ENCODE peak calls at places on chromosomes 11 and 22, in ten cellular contexts. One of them, this sample, is unnamed.

GRCh38 chr22:38599466-38599865 is 29.5 kb upstream of the DMC1 start:
- DNase-seq in transverse colon: no peak
- DNase-seq in erythroblast: no peak
- DNase-seq in heart left ventricle: no peak
- DNase-seq in adrenal gland: no peak
- DNase-seq in body of pancreas: no peak
- DNase-seq in uterus: no peak
- DNase-seq in prostate gland: no peak
- DNase-seq in K562: no peak
- DNase-seq in thyroid gland: no peak
- DNase-seq in this sample: no peak

GRCh38 chr11:11446967-11447366 is 93.9 kb upstream of the CSNK2A3 start:
- DNase-seq in transverse colon: no peak
- DNase-seq in erythroblast: no peak
- DNase-seq in heart left ventricle: no peak
- DNase-seq in adrenal gland: no peak
- DNase-seq in body of pancreas: no peak
- DNase-seq in uterus: no peak
- DNase-seq in prostate gland: no peak
- DNase-seq in K562: no peak
- DNase-seq in thyroid gland: no peak
- DNase-seq in this sample: no peak

GRCh38 chr11:72326151-72326842 is 82.3 kb upstream of the PHOX2A start:
- DNase-seq in transverse colon: no peak
- DNase-seq in erythroblast: peak; percentile 82
- DNase-seq in heart left ventricle: no peak
- DNase-seq in adrenal gland: no peak
- DNase-seq in body of pancreas: no peak
- DNase-seq in uterus: no peak
- DNase-seq in prostate gland: no peak
- DNase-seq in K562: peak; percentile 61
- DNase-seq in thyroid gland: no peak
- DNase-seq in this sample: no peak

GRCh38 chr11:34594603-34595002 is 26.3 kb upstream of the EHF start:
- DNase-seq in transverse colon: no peak
- DNase-seq in erythroblast: no peak
- DNase-seq in heart left ventricle: no peak
- DNase-seq in adrenal gland: no peak
- DNase-seq in body of pancreas: no peak
- DNase-seq in uterus: no peak
- DNase-seq in prostate gland: no peak
- DNase-seq in K562: no peak
- DNase-seq in thyroid gland: no peak
- DNase-seq in this sample: no peak

GRCh38 chr11:120128392-120129172 is 9.3 kb downstream of the TRIM29 start:
- DNase-seq in transverse colon: peak; percentile 91
- DNase-seq in erythroblast: no peak
- DNase-seq in heart left ventricle: no peak
- DNase-seq in adrenal gland: peak; percentile 73
- DNase-seq in body of pancreas: peak; percentile 28
- DNase-seq in uterus: peak; percentile 82
- DNase-seq in prostate gland: peak; percentile 96
- DNase-seq in K562: no peak
- DNase-seq in thyroid gland: no peak
- DNase-seq in this sample: no peak

GRCh38 chr11:28529540-28530410 is 421.6 kb downstream of the METTL15 start:
- DNase-seq in transverse colon: no peak
- DNase-seq in erythroblast: peak; percentile 50
- DNase-seq in heart left ventricle: no peak
- DNase-seq in adrenal gland: no peak
- DNase-seq in body of pancreas: no peak
- DNase-seq in uterus: no peak
- DNase-seq in prostate gland: peak; percentile 12
- DNase-seq in K562: peak; percentile 11
- DNase-seq in thyroid gland: no peak
- DNase-seq in this sample: no peak

GRCh38 chr22:37032134-37032534 is 12.6 kb downstream of the MPST start:
- DNase-seq in transverse colon: no peak
- DNase-seq in erythroblast: no peak
- DNase-seq in heart left ventricle: no peak
- DNase-seq in adrenal gland: no peak
- DNase-seq in body of pancreas: no peak
- DNase-seq in uterus: no peak
- DNase-seq in prostate gland: no peak
- DNase-seq in K562: no peak
- DNase-seq in thyroid gland: no peak
- DNase-seq in this sample: no peak

GRCh38 chr11:120137611-120138521 is at the start of gene TRIM29:
- DNase-seq in transverse colon: peak; percentile 49
- DNase-seq in erythroblast: no peak
- DNase-seq in heart left ventricle: peak; percentile 12
- DNase-seq in adrenal gland: peak; percentile 50
- DNase-seq in body of pancreas: no peak
- DNase-seq in uterus: no peak
- DNase-seq in prostate gland: peak; percentile 88
- DNase-seq in K562: no peak
- DNase-seq in thyroid gland: peak; percentile 66
- DNase-seq in this sample: peak; percentile 12

GRCh38 chr11:30125461-30125860 is 105.4 kb upstream of the FSHB start:
- DNase-seq in transverse colon: no peak
- DNase-seq in erythroblast: no peak
- DNase-seq in heart left ventricle: no peak
- DNase-seq in adrenal gland: no peak
- DNase-seq in body of pancreas: no peak
- DNase-seq in uterus: no peak
- DNase-seq in prostate gland: no peak
- DNase-seq in K562: no peak
- DNase-seq in thyroid gland: no peak
- DNase-seq in this sample: no peak

GRCh38 chr11:46378811-46379482 is 2.5 kb upstream of the MDK start:
- DNase-seq in transverse colon: no peak
- DNase-seq in erythroblast: no peak
- DNase-seq in heart left ventricle: no peak
- DNase-seq in adrenal gland: no peak
- DNase-seq in body of pancreas: no peak
- DNase-seq in uterus: no peak
- DNase-seq in prostate gland: no peak
- DNase-seq in K562: no peak
- DNase-seq in thyroid gland: no peak
- DNase-seq in this sample: no peak

GRCh38 chr22:19799322-19800190 is 39.0 kb downstream of the TBX1 start:
- DNase-seq in transverse colon: no peak
- DNase-seq in erythroblast: no peak
- DNase-seq in heart left ventricle: peak; percentile 37
- DNase-seq in adrenal gland: no peak
- DNase-seq in body of pancreas: no peak
- DNase-seq in uterus: peak; percentile 90
- DNase-seq in prostate gland: no peak
- DNase-seq in K562: no peak
- DNase-seq in thyroid gland: peak; percentile 17
- DNase-seq in this sample: no peak

GRCh38 chr11:2883717-2884423 is 1.7 kb downstream of the CDKN1C start:
- DNase-seq in transverse colon: no peak
- DNase-seq in erythroblast: peak; percentile 39
- DNase-seq in heart left ventricle: peak; percentile 60
- DNase-seq in adrenal gland: no peak
- DNase-seq in body of pancreas: no peak
- DNase-seq in uterus: no peak
- DNase-seq in prostate gland: no peak
- DNase-seq in K562: peak; percentile 68
- DNase-seq in thyroid gland: peak; percentile 34
- DNase-seq in this sample: no peak

GRCh38 chr11:33383075-33383919 is 126.1 kb downstream of the HIPK3 start:
- DNase-seq in transverse colon: no peak
- DNase-seq in erythroblast: no peak
- DNase-seq in heart left ventricle: no peak
- DNase-seq in adrenal gland: no peak
- DNase-seq in body of pancreas: no peak
- DNase-seq in uterus: no peak
- DNase-seq in prostate gland: no peak
- DNase-seq in K562: no peak
- DNase-seq in thyroid gland: no peak
- DNase-seq in this sample: no peak

GRCh38 chr11:69677744-69678143 is 2.6 kb upstream of the LTO1 start:
- DNase-seq in transverse colon: no peak
- DNase-seq in erythroblast: no peak
- DNase-seq in heart left ventricle: no peak
- DNase-seq in adrenal gland: no peak
- DNase-seq in body of pancreas: no peak
- DNase-seq in uterus: no peak
- DNase-seq in prostate gland: no peak
- DNase-seq in K562: no peak
- DNase-seq in thyroid gland: no peak
- DNase-seq in this sample: no peak

DNA sequence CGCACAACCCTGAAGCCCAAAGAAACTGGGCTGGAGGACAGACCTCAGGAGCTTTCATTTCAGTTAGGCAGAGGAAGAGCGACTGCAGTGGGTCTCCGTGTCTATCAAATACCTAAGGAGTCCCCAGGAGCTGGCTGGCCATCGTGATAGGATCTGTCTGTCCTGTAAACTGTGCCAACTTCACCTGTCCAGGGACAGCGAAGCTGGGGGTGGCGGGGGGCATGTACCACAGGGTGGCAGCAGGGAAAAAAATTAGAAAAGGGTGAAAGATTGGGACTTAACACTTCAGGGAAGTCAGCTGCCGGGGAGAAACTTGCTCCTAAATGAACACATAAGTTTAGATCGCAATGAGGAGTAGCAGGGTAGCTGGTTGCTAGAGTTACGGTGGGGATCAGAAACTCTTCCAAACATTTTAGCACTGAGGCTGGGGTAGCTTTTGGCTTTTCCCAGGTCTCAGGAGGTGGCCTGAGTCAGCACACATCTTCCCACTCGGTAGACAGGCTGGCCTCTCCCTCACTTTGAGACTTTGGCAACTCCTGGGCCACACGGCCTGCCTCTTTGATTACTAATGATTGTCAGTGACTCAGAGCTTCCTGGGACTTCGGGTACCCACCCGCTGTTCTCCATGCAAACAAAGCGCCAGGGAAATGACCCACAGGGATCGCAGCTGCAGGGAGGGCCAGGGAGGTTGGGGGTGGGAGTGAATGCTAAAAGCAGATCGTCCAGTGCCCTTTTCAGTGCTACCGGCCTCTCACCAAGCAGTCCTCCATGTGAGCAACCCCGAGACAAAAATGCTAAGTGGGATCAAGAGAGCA is 2.9 kb upstream of the MTFP1 start:
- DNase-seq in transverse colon: peak; percentile 78
- DNase-seq in erythroblast: peak; percentile 87
- DNase-seq in heart left ventricle: peak; percentile 40
- DNase-seq in adrenal gland: peak; percentile 92
- DNase-seq in body of pancreas: peak; percentile 88
- DNase-seq in uterus: peak; percentile 68
- DNase-seq in prostate gland: peak; percentile 87
- DNase-seq in K562: peak; percentile 34
- DNase-seq in thyroid gland: peak; percentile 85
- DNase-seq in this sample: no peak
- TF ChIP-seq POLR2A in transverse colon: peak; percentile 17
- TF ChIP-seq POLR2A in erythroblast: no peak
- TF ChIP-seq POLR2A in heart left ventricle: peak; percentile 45
- TF ChIP-seq POLR2A in adrenal gland: peak; percentile 78
- TF ChIP-seq POLR2A in body of pancreas: peak; percentile 67
- TF ChIP-seq POLR2A in uterus: no peak
- TF ChIP-seq POLR2A in prostate gland: no peak
- TF ChIP-seq POLR2A in K562: no peak
- TF ChIP-seq POLR2A in thyroid gland: peak; percentile 21
- TF ChIP-seq POLR2A in this sample: no peak

GRCh38 chr22:50308597-50308935 is 1.1 kb upstream of the PLXNB2 start:
- DNase-seq in transverse colon: peak; percentile 78
- DNase-seq in erythroblast: no peak
- DNase-seq in heart left ventricle: peak; percentile 90
- DNase-seq in adrenal gland: peak; percentile 95
- DNase-seq in body of pancreas: peak; percentile 82
- DNase-seq in uterus: peak; percentile 87
- DNase-seq in prostate gland: no peak
- DNase-seq in K562: peak; percentile 56
- DNase-seq in thyroid gland: peak; percentile 64
- DNase-seq in this sample: no peak
- TF ChIP-seq POLR2A in transverse colon: peak; percentile 32
- TF ChIP-seq POLR2A in erythroblast: no peak
- TF ChIP-seq POLR2A in heart left ventricle: peak; percentile 30
- TF ChIP-seq POLR2A in adrenal gland: peak; percentile 71
- TF ChIP-seq POLR2A in body of pancreas: no peak
- TF ChIP-seq POLR2A in uterus: no peak
- TF ChIP-seq POLR2A in prostate gland: no peak
- TF ChIP-seq POLR2A in K562: peak; percentile 48
- TF ChIP-seq POLR2A in thyroid gland: peak; percentile 15
- TF ChIP-seq POLR2A in this sample: no peak

GRCh38 chr22:49949914-49950292 is 10.7 kb upstream of the PIM3 start:
- DNase-seq in transverse colon: no peak
- DNase-seq in erythroblast: no peak
- DNase-seq in heart left ventricle: no peak
- DNase-seq in adrenal gland: no peak
- DNase-seq in body of pancreas: no peak
- DNase-seq in uterus: no peak
- DNase-seq in prostate gland: no peak
- DNase-seq in K562: no peak
- DNase-seq in thyroid gland: no peak
- DNase-seq in this sample: no peak

GRCh38 chr22:49950396-49950994 is 10.1 kb upstream of the PIM3 start:
- DNase-seq in transverse colon: peak; percentile 61
- DNase-seq in erythroblast: no peak
- DNase-seq in heart left ventricle: no peak
- DNase-seq in adrenal gland: no peak
- DNase-seq in body of pancreas: no peak
- DNase-seq in uterus: no peak
- DNase-seq in prostate gland: no peak
- DNase-seq in K562: no peak
- DNase-seq in thyroid gland: no peak
- DNase-seq in this sample: no peak

GRCh38 chr22:49948116-49948515 is 12.5 kb upstream of the PIM3 start:
- DNase-seq in transverse colon: peak; percentile 72
- DNase-seq in erythroblast: no peak
- DNase-seq in heart left ventricle: no peak
- DNase-seq in adrenal gland: no peak
- DNase-seq in body of pancreas: no peak
- DNase-seq in uterus: no peak
- DNase-seq in prostate gland: peak; percentile 70
- DNase-seq in K562: no peak
- DNase-seq in thyroid gland: peak; percentile 65
- DNase-seq in this sample: no peak

GRCh38 chr22:49948573-49948957 is 12.0 kb upstream of the PIM3 start:
- DNase-seq in transverse colon: no peak
- DNase-seq in erythroblast: no peak
- DNase-seq in heart left ventricle: no peak
- DNase-seq in adrenal gland: no peak
- DNase-seq in body of pancreas: no peak
- DNase-seq in uterus: no peak
- DNase-seq in prostate gland: no peak
- DNase-seq in K562: no peak
- DNase-seq in thyroid gland: peak; percentile 50
- DNase-seq in this sample: no peak

GRCh38 chr22:49948958-49949913 is 11.3 kb upstream of the PIM3 start:
- DNase-seq in transverse colon: peak; percentile 93
- DNase-seq in erythroblast: no peak
- DNase-seq in heart left ventricle: no peak
- DNase-seq in adrenal gland: no peak
- DNase-seq in body of pancreas: peak; percentile 98
- DNase-seq in uterus: no peak
- DNase-seq in prostate gland: peak; percentile 93
- DNase-seq in K562: peak; percentile 12
- DNase-seq in thyroid gland: peak; percentile 96
- DNase-seq in this sample: no peak
- TF ChIP-seq POLR2A in transverse colon: peak; percentile 99
- TF ChIP-seq POLR2A in erythroblast: no peak
- TF ChIP-seq POLR2A in heart left ventricle: no peak
- TF ChIP-seq POLR2A in adrenal gland: no peak
- TF ChIP-seq POLR2A in body of pancreas: peak; percentile 95
- TF ChIP-seq POLR2A in uterus: no peak
- TF ChIP-seq POLR2A in prostate gland: peak; percentile 68
- TF ChIP-seq POLR2A in K562: no peak
- TF ChIP-seq POLR2A in thyroid gland: peak; percentile 94
- TF ChIP-seq POLR2A in this sample: no peak

GRCh38 chr11:57335343-57336110 is at the start of gene SSRP1:
- DNase-seq in transverse colon: peak; percentile 90
- DNase-seq in erythroblast: peak; percentile 91
- DNase-seq in heart left ventricle: peak; percentile 89
- DNase-seq in adrenal gland: peak; percentile 94
- DNase-seq in body of pancreas: peak; percentile 89
- DNase-seq in uterus: peak; percentile 87
- DNase-seq in prostate gland: peak; percentile 82
- DNase-seq in K562: peak; percentile 94
- DNase-seq in thyroid gland: peak; percentile 90
- DNase-seq in this sample: peak; percentile 91
- TF ChIP-seq POLR2A in transverse colon: peak; percentile 60
- TF ChIP-seq POLR2A in erythroblast: peak; percentile 64
- TF ChIP-seq POLR2A in heart left ventricle: peak; percentile 36
- TF ChIP-seq POLR2A in adrenal gland: peak; percentile 83
- TF ChIP-seq POLR2A in body of pancreas: peak; percentile 10
- TF ChIP-seq POLR2A in uterus: no peak
- TF ChIP-seq POLR2A in prostate gland: peak; percentile 21
- TF ChIP-seq POLR2A in K562: peak; percentile 69
- TF ChIP-seq POLR2A in thyroid gland: peak; percentile 42
- TF ChIP-seq POLR2A in this sample: peak; percentile 83

This sample was measured in GM12892.